ENCODE peak calls at places on chromosomes 16 and 17, in seven cellular contexts. O, P, K, N, L, F and Q are unnamed samples.

GRCh38 chr17:72004476-72005331 is 116.1 kb upstream of the SOX9 start:
- DNase-seq in O (peak), P (no peak), K (no peak), N (no peak), L (no peak), F (no peak), Q (no peak)

GRCh38 chr16:29920690-29921371 is 5.2 kb downstream of the KCTD13 start:
- DNase-seq in O (no peak), P (no peak), K (no peak), N (no peak), L (no peak), F (no peak), Q (no peak)

GRCh38 chr16:59859606-59860402 is 1125.7 kb upstream of the GOT2 start:
- DNase-seq in O (no peak), P (no peak), K (no peak), N (no peak), L (no peak), F (no peak), Q (no peak)

GRCh38 chr17:76556759-76557367 is 17.0 kb downstream of the PRCD start:
- DNase-seq in O (peak), P (no peak), K (peak), N (peak), L (peak), F (no peak), Q (no peak)

GRCh38 chr17:76873856-76874255 is 5.7 kb downstream of the MGAT5B start:
- DNase-seq in O (no peak), P (no peak), K (no peak), N (no peak), L (no peak), F (no peak), Q (no peak)

GRCh38 chr17:62572488-62573469 is 54.7 kb upstream of the MRC2 start:
- DNase-seq in O (peak), P (no peak), K (no peak), N (no peak), L (no peak), F (no peak), Q (no peak)

GRCh38 chr16:85731179-85731578 is 19.7 kb downstream of the C16orf74 start:
- DNase-seq in O (no peak), P (no peak), K (no peak), N (no peak), L (no peak), F (no peak), Q (no peak)

GRCh38 chr17:6393368-6393952 is 41.5 kb downstream of the AIPL1 start:
- DNase-seq in O (no peak), P (no peak), K (peak), N (no peak), L (no peak), F (no peak), Q (no peak)

GRCh38 chr16:80300876-80301275 is 239.9 kb upstream of the DYNLRB2 start:
- DNase-seq in O (peak), P (no peak), K (no peak), N (no peak), L (no peak), F (no peak), Q (no peak)

GRCh38 chr17:77493901-77494663 is 353.3 kb downstream of the SEC14L1 start:
- DNase-seq in O (no peak), P (no peak), K (peak), N (peak), L (no peak), F (no peak), Q (peak)

GRCh38 chr17:63378411-63379076 is 67.6 kb downstream of the CYB561 start:
- DNase-seq in O (peak), P (no peak), K (no peak), N (no peak), L (no peak), F (no peak), Q (no peak)

GRCh38 chr16:78628526-78628925 is 529.1 kb downstream of the WWOX start:
- DNase-seq in O (no peak), P (no peak), K (no peak), N (no peak), L (no peak), F (no peak), Q (no peak)

GRCh38 chr17:58703137-58703846 is 10.9 kb downstream of the RAD51C start:
- DNase-seq in O (peak), P (no peak), K (no peak), N (no peak), L (no peak), F (peak), Q (no peak)
- H3K4me3 ChIP-seq in O (no peak), P (no peak), K (no peak), N (no peak), L (no peak), F (no peak), Q (no peak)

GRCh38 chr16:9177861-9178260 is 86.4 kb downstream of the HAPSTR1 start:
- DNase-seq in O (no peak), P (no peak), K (no peak), N (no peak), L (no peak), F (no peak), Q (peak)
- TF ChIP-seq CTCF in O (no peak), P (no peak), K (no peak), N (no peak), L (no peak), F (no peak), Q (no peak)

DNA sequence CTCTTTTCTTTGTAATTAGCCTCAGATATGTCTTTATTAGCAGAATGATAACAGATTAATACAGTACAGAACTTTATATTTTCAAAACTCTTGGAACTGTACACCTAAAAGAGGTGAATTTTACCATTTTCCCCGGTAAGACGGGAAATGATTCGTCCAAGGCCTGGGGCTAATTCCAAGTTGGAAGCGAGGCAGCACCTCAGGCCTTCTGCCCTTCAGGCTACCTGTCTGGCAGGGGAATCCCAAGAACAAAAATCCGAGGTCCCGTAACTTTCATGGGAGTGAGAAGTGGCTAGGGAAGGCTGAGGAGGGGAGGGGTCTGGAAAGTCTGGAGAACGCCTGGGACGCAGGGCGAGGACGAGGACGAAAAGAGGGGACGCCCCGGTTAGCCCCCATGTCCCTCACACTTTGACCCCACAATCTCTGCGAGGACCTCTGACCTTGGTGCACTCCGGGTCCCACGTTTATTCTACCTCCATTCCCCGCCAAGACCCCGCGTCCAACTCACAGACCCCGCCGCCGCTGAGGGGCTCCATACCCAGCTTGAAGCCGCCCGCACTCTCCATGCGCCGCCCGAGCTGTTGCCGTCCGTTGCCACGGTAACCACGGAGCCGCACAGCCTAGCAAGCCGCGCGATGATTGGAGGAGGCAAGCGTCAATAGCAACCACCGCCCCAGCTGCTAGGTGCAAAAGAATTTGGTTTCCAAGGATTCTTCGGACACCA is at the start of gene HYDIN:
- DNase-seq in O (peak), P (peak), K (no peak), N (no peak), L (peak), F (peak), Q (no peak)
- H3K4me3 ChIP-seq in O (no peak), P (peak), K (no peak), N (no peak), L (no peak), F (peak), Q (no peak)

DNA sequence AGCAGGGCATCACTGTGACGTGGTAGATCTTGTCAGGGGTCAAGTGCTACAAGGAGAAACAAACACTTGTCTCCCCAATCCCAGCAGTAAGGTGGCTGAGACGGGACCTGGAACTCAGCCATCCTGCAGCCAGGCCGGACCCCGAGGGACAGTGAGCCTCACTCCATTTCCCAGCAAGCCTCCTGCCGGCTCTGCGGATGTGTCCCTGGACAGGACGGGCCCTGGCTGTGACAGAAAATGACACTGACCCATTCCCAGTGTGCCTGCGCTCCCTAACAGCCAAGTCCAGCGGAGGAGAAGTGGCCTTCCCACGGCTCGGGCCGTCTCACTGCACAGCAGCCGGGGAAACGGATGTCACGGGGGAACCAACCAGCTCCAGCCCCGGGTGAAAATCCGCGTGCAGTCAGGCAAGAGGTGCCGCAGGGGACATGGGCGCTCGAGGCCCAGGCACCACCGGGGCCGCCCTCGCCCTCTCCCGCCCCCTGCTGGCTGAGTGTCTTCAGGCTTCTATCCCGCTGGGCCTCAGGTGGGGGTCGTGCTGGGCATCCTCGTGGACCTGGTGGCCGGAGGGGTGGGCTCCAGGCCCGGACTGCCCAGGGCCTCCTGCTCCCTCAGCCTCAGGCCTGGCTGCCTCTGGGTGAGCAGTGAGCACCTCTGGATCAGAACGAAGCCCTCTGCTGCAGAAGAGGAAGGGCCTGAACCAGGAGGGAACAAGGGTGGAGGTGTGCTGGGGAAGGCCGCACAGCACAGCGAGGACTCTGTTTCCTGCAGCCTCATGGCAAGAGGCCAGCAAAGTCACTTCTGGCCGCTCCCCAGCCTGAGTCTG is 6.7 kb downstream of the HAGHL start:
- DNase-seq in O (no peak), P (no peak), K (peak), N (no peak), L (no peak), F (no peak), Q (peak)
- TF ChIP-seq CTCF in O (peak), P (peak), K (no peak), N (peak), L (no peak), F (peak), Q (peak)

GRCh38 chr17:60398227-60398959 is 6.5 kb upstream of the USP32 start:
- DNase-seq in O (no peak), P (no peak), K (no peak), N (no peak), L (no peak), F (no peak), Q (no peak)
- H3K4me3 ChIP-seq in O (no peak), P (no peak), K (no peak), N (no peak), L (no peak), F (no peak), Q (no peak)

GRCh38 chr16:88671806-88672205 is 8.9 kb upstream of the MVD start:
- DNase-seq in O (no peak), P (no peak), K (no peak), N (no peak), L (no peak), F (no peak), Q (no peak)

GRCh38 chr16:88676502-88677242 is 9.6 kb downstream of the SNAI3 start:
- DNase-seq in O (no peak), P (no peak), K (no peak), N (no peak), L (no peak), F (no peak), Q (no peak)

GRCh38 chr16:88673685-88674398 is 11.0 kb upstream of the MVD start:
- DNase-seq in O (no peak), P (no peak), K (no peak), N (peak), L (no peak), F (no peak), Q (no peak)

GRCh38 chr16:88669986-88670385 is 7.1 kb upstream of the MVD start:
- DNase-seq in O (no peak), P (no peak), K (no peak), N (no peak), L (no peak), F (no peak), Q (no peak)

GRCh38 chr16:88672776-88673175 is 9.9 kb upstream of the MVD start:
- DNase-seq in O (no peak), P (no peak), K (no peak), N (no peak), L (no peak), F (peak), Q (peak)
- TF ChIP-seq CTCF in O (no peak), P (no peak), K (no peak), N (no peak), L (no peak), F (peak), Q (peak)